ENCODE peak calls at places on chromosomes 11 and 22, in four cellular contexts. R is heart left ventricle; B is stimulated activated CD4-positive, alpha-beta T cell treated with anti-CD3 and anti-CD28 coated beads, Interleukin-2, amount 100 ng/mL, for 48 hours; Z is PC-9. K is an unnamed sample.

GRCh38 chr22:50620861-50621490 is 7.0 kb downstream of the ARSA start:
- DNase-seq in R (no peak), B (peak; percentile 48), Z (no peak), K (no peak)

GRCh38 chr11:8265681-8266241 is 2.1 kb upstream of the LMO1 start:
- DNase-seq in R (no peak), B (no peak), Z (no peak), K (no peak)

GRCh38 chr22:16959345-16959930 is 48.6 kb downstream of the GAB4 start:
- DNase-seq in Z (no peak), R (no peak), B (no peak), K (no peak)

GRCh38 chr11:45247433-45247832 is 38.7 kb downstream of the SYT13 start:
- DNase-seq in Z (no peak), R (no peak), B (no peak), K (no peak)

GRCh38 chr22:36419912-36420882 is 32.4 kb upstream of the MYH9 start:
- DNase-seq in B (no peak), Z (no peak), R (peak; percentile 69), K (no peak)

GRCh38 chr11:12789574-12789973 is 115.4 kb downstream of the TEAD1 start:
- DNase-seq in Z (no peak), B (no peak), R (no peak), K (no peak)

GRCh38 chr11:111665779-111666178 is 63.5 kb downstream of the SIK2 start:
- DNase-seq in Z (no peak), B (no peak), R (no peak), K (no peak)

GRCh38 chr11:56412396-56412795 is at the start of gene OR5AL1:
- DNase-seq in B (no peak), R (no peak), Z (no peak), K (no peak)

GRCh38 chr22:46673677-46674236 is 53.6 kb downstream of the GRAMD4 start:
- DNase-seq in R (no peak), B (no peak), Z (no peak), K (no peak)

GRCh38 chr11:115765803-115766239 is 261.6 kb upstream of the CADM1 start:
- DNase-seq in R (no peak), Z (no peak), B (no peak), K (no peak)

GRCh38 chr11:1161410-1162152 is 3.8 kb downstream of the MUC5AC start:
- DNase-seq in R (no peak), Z (no peak), B (no peak), K (no peak)